ENCODE peak calls at places on chromosome 12, in nine cellular contexts. One of them, this sample, is unnamed.

GRCh38 chr12:19572920-19573558 is 133.7 kb downstream of the AEBP2 start:
- DNase-seq in stimulated activated CD4-positive, alpha-beta T cell treated with anti-CD3 and anti-CD28 coated beads, Interleukin-4, amount 100 ng/mL, for 1 hour: no peak
- DNase-seq in naive thymus-derived CD8-positive, alpha-beta T cell: peak
- DNase-seq in H7: peak
- DNase-seq in HCEC 1CT: peak
- DNase-seq in mammary epithelial cell: peak
- DNase-seq in GM04504: no peak
- DNase-seq in suprapubic skin: no peak
- DNase-seq in NCI-H2081: peak
- DNase-seq in this sample: no peak

GRCh38 chr12:51482808-51483532 is 58.3 kb downstream of the SLC4A8 start:
- DNase-seq in stimulated activated CD4-positive, alpha-beta T cell treated with anti-CD3 and anti-CD28 coated beads, Interleukin-4, amount 100 ng/mL, for 1 hour: peak
- DNase-seq in naive thymus-derived CD8-positive, alpha-beta T cell: peak
- DNase-seq in H7: no peak
- DNase-seq in HCEC 1CT: no peak
- DNase-seq in mammary epithelial cell: no peak
- DNase-seq in GM04504: no peak
- DNase-seq in suprapubic skin: no peak
- DNase-seq in NCI-H2081: no peak
- DNase-seq in this sample: no peak

GRCh38 chr12:115572440-115572839 is 705.1 kb downstream of the MED13L start:
- DNase-seq in stimulated activated CD4-positive, alpha-beta T cell treated with anti-CD3 and anti-CD28 coated beads, Interleukin-4, amount 100 ng/mL, for 1 hour: no peak
- DNase-seq in naive thymus-derived CD8-positive, alpha-beta T cell: no peak
- DNase-seq in H7: no peak
- DNase-seq in HCEC 1CT: no peak
- DNase-seq in mammary epithelial cell: peak
- DNase-seq in GM04504: no peak
- DNase-seq in suprapubic skin: no peak
- DNase-seq in NCI-H2081: no peak
- DNase-seq in this sample: no peak

GRCh38 chr12:93025145-93026103 is 96.3 kb upstream of the EEA1 start:
- DNase-seq in stimulated activated CD4-positive, alpha-beta T cell treated with anti-CD3 and anti-CD28 coated beads, Interleukin-4, amount 100 ng/mL, for 1 hour: no peak
- DNase-seq in naive thymus-derived CD8-positive, alpha-beta T cell: no peak
- DNase-seq in H7: peak
- DNase-seq in HCEC 1CT: peak
- DNase-seq in mammary epithelial cell: peak
- DNase-seq in GM04504: peak
- DNase-seq in suprapubic skin: no peak
- DNase-seq in NCI-H2081: peak
- DNase-seq in this sample: no peak

GRCh38 chr12:13948631-13949030 is 32.8 kb downstream of the GRIN2B start:
- DNase-seq in stimulated activated CD4-positive, alpha-beta T cell treated with anti-CD3 and anti-CD28 coated beads, Interleukin-4, amount 100 ng/mL, for 1 hour: no peak
- DNase-seq in naive thymus-derived CD8-positive, alpha-beta T cell: no peak
- DNase-seq in H7: no peak
- DNase-seq in HCEC 1CT: no peak
- DNase-seq in mammary epithelial cell: no peak
- DNase-seq in GM04504: no peak
- DNase-seq in suprapubic skin: no peak
- DNase-seq in NCI-H2081: no peak
- DNase-seq in this sample: no peak

GRCh38 chr12:46386877-46387629 is 14.5 kb upstream of the SLC38A2 start:
- DNase-seq in stimulated activated CD4-positive, alpha-beta T cell treated with anti-CD3 and anti-CD28 coated beads, Interleukin-4, amount 100 ng/mL, for 1 hour: no peak
- DNase-seq in naive thymus-derived CD8-positive, alpha-beta T cell: no peak
- DNase-seq in H7: peak
- DNase-seq in HCEC 1CT: peak
- DNase-seq in mammary epithelial cell: no peak
- DNase-seq in GM04504: no peak
- DNase-seq in suprapubic skin: peak
- DNase-seq in NCI-H2081: no peak
- DNase-seq in this sample: no peak

GRCh38 chr12:109304485-109304884 is 4.6 kb downstream of the FOXN4 start:
- DNase-seq in stimulated activated CD4-positive, alpha-beta T cell treated with anti-CD3 and anti-CD28 coated beads, Interleukin-4, amount 100 ng/mL, for 1 hour: no peak
- DNase-seq in naive thymus-derived CD8-positive, alpha-beta T cell: no peak
- DNase-seq in H7: peak
- DNase-seq in HCEC 1CT: no peak
- DNase-seq in mammary epithelial cell: no peak
- DNase-seq in GM04504: no peak
- DNase-seq in suprapubic skin: no peak
- DNase-seq in NCI-H2081: no peak
- DNase-seq in this sample: no peak

GRCh38 chr12:49565956-49566265 is 2.0 kb downstream of the MCRS1 start:
- DNase-seq in stimulated activated CD4-positive, alpha-beta T cell treated with anti-CD3 and anti-CD28 coated beads, Interleukin-4, amount 100 ng/mL, for 1 hour: no peak
- DNase-seq in naive thymus-derived CD8-positive, alpha-beta T cell: no peak
- DNase-seq in H7: no peak
- DNase-seq in HCEC 1CT: no peak
- DNase-seq in mammary epithelial cell: no peak
- DNase-seq in GM04504: no peak
- DNase-seq in suprapubic skin: no peak
- DNase-seq in NCI-H2081: no peak
- DNase-seq in this sample: no peak

GRCh38 chr12:49345048-49345839 is 1.4 kb upstream of the DNAJC22 start:
- DNase-seq in stimulated activated CD4-positive, alpha-beta T cell treated with anti-CD3 and anti-CD28 coated beads, Interleukin-4, amount 100 ng/mL, for 1 hour: peak
- DNase-seq in naive thymus-derived CD8-positive, alpha-beta T cell: no peak
- DNase-seq in H7: peak
- DNase-seq in HCEC 1CT: no peak
- DNase-seq in mammary epithelial cell: no peak
- DNase-seq in GM04504: no peak
- DNase-seq in suprapubic skin: no peak
- DNase-seq in NCI-H2081: peak
- DNase-seq in this sample: no peak

GRCh38 chr12:622420-622819 is 40.8 kb downstream of the NINJ2 start:
- DNase-seq in stimulated activated CD4-positive, alpha-beta T cell treated with anti-CD3 and anti-CD28 coated beads, Interleukin-4, amount 100 ng/mL, for 1 hour: no peak
- DNase-seq in naive thymus-derived CD8-positive, alpha-beta T cell: no peak
- DNase-seq in H7: no peak
- DNase-seq in HCEC 1CT: no peak
- DNase-seq in mammary epithelial cell: no peak
- DNase-seq in GM04504: no peak
- DNase-seq in suprapubic skin: no peak
- DNase-seq in NCI-H2081: no peak
- DNase-seq in this sample: no peak

GRCh38 chr12:11687538-11687937 is 38.1 kb downstream of the ETV6 start:
- DNase-seq in stimulated activated CD4-positive, alpha-beta T cell treated with anti-CD3 and anti-CD28 coated beads, Interleukin-4, amount 100 ng/mL, for 1 hour: no peak
- DNase-seq in naive thymus-derived CD8-positive, alpha-beta T cell: no peak
- DNase-seq in H7: no peak
- DNase-seq in HCEC 1CT: no peak
- DNase-seq in mammary epithelial cell: no peak
- DNase-seq in GM04504: no peak
- DNase-seq in suprapubic skin: no peak
- DNase-seq in NCI-H2081: no peak
- DNase-seq in this sample: no peak

GRCh38 chr12:124379938-124380754 is 85.3 kb downstream of the RFLNA start:
- DNase-seq in stimulated activated CD4-positive, alpha-beta T cell treated with anti-CD3 and anti-CD28 coated beads, Interleukin-4, amount 100 ng/mL, for 1 hour: no peak
- DNase-seq in naive thymus-derived CD8-positive, alpha-beta T cell: no peak
- DNase-seq in H7: peak
- DNase-seq in HCEC 1CT: peak
- DNase-seq in mammary epithelial cell: peak
- DNase-seq in GM04504: no peak
- DNase-seq in suprapubic skin: no peak
- DNase-seq in NCI-H2081: no peak
- DNase-seq in this sample: no peak

GRCh38 chr12:76694369-76694768 is 69.5 kb upstream of the ZDHHC17 start:
- DNase-seq in stimulated activated CD4-positive, alpha-beta T cell treated with anti-CD3 and anti-CD28 coated beads, Interleukin-4, amount 100 ng/mL, for 1 hour: no peak
- DNase-seq in naive thymus-derived CD8-positive, alpha-beta T cell: no peak
- DNase-seq in H7: no peak
- DNase-seq in HCEC 1CT: no peak
- DNase-seq in mammary epithelial cell: no peak
- DNase-seq in GM04504: no peak
- DNase-seq in suprapubic skin: no peak
- DNase-seq in NCI-H2081: no peak
- DNase-seq in this sample: no peak

GRCh38 chr12:75634244-75635222 is 123.1 kb upstream of the KRR1 start:
- DNase-seq in stimulated activated CD4-positive, alpha-beta T cell treated with anti-CD3 and anti-CD28 coated beads, Interleukin-4, amount 100 ng/mL, for 1 hour: no peak
- DNase-seq in naive thymus-derived CD8-positive, alpha-beta T cell: no peak
- DNase-seq in H7: no peak
- DNase-seq in HCEC 1CT: no peak
- DNase-seq in mammary epithelial cell: no peak
- DNase-seq in GM04504: no peak
- DNase-seq in suprapubic skin: no peak
- DNase-seq in NCI-H2081: no peak
- DNase-seq in this sample: no peak

GRCh38 chr12:123614531-123614930 is 12.6 kb downstream of the DDX55 start:
- DNase-seq in stimulated activated CD4-positive, alpha-beta T cell treated with anti-CD3 and anti-CD28 coated beads, Interleukin-4, amount 100 ng/mL, for 1 hour: no peak
- DNase-seq in naive thymus-derived CD8-positive, alpha-beta T cell: no peak
- DNase-seq in H7: no peak
- DNase-seq in HCEC 1CT: peak
- DNase-seq in mammary epithelial cell: peak
- DNase-seq in GM04504: peak
- DNase-seq in suprapubic skin: peak
- DNase-seq in NCI-H2081: no peak
- DNase-seq in this sample: no peak

GRCh38 chr12:54988402-54989054 is 4.0 kb upstream of the TESPA1 start:
- DNase-seq in stimulated activated CD4-positive, alpha-beta T cell treated with anti-CD3 and anti-CD28 coated beads, Interleukin-4, amount 100 ng/mL, for 1 hour: no peak
- DNase-seq in naive thymus-derived CD8-positive, alpha-beta T cell: no peak
- DNase-seq in H7: no peak
- DNase-seq in HCEC 1CT: peak
- DNase-seq in mammary epithelial cell: no peak
- DNase-seq in GM04504: no peak
- DNase-seq in suprapubic skin: peak
- DNase-seq in NCI-H2081: peak
- DNase-seq in this sample: no peak

GRCh38 chr12:65602579-65603295 is 221.5 kb upstream of the HMGA2 start:
- DNase-seq in stimulated activated CD4-positive, alpha-beta T cell treated with anti-CD3 and anti-CD28 coated beads, Interleukin-4, amount 100 ng/mL, for 1 hour: peak
- DNase-seq in naive thymus-derived CD8-positive, alpha-beta T cell: no peak
- DNase-seq in H7: peak
- DNase-seq in HCEC 1CT: peak
- DNase-seq in mammary epithelial cell: peak
- DNase-seq in GM04504: peak
- DNase-seq in suprapubic skin: peak
- DNase-seq in NCI-H2081: peak
- DNase-seq in this sample: no peak

GRCh38 chr12:26374934-26375333 is 179.6 kb downstream of the SSPN start:
- DNase-seq in stimulated activated CD4-positive, alpha-beta T cell treated with anti-CD3 and anti-CD28 coated beads, Interleukin-4, amount 100 ng/mL, for 1 hour: no peak
- DNase-seq in naive thymus-derived CD8-positive, alpha-beta T cell: no peak
- DNase-seq in H7: no peak
- DNase-seq in HCEC 1CT: no peak
- DNase-seq in mammary epithelial cell: peak
- DNase-seq in GM04504: no peak
- DNase-seq in suprapubic skin: no peak
- DNase-seq in NCI-H2081: no peak
- DNase-seq in this sample: no peak

GRCh38 chr12:58419182-58419760 is 477.9 kb downstream of the ATP23 start:
- DNase-seq in stimulated activated CD4-positive, alpha-beta T cell treated with anti-CD3 and anti-CD28 coated beads, Interleukin-4, amount 100 ng/mL, for 1 hour: no peak
- DNase-seq in naive thymus-derived CD8-positive, alpha-beta T cell: no peak
- DNase-seq in H7: no peak
- DNase-seq in HCEC 1CT: no peak
- DNase-seq in mammary epithelial cell: no peak
- DNase-seq in GM04504: no peak
- DNase-seq in suprapubic skin: no peak
- DNase-seq in NCI-H2081: peak
- DNase-seq in this sample: no peak

GRCh38 chr12:18120899-18121298 is 30.9 kb upstream of the RERGL start:
- DNase-seq in stimulated activated CD4-positive, alpha-beta T cell treated with anti-CD3 and anti-CD28 coated beads, Interleukin-4, amount 100 ng/mL, for 1 hour: no peak
- DNase-seq in naive thymus-derived CD8-positive, alpha-beta T cell: no peak
- DNase-seq in H7: no peak
- DNase-seq in HCEC 1CT: no peak
- DNase-seq in mammary epithelial cell: no peak
- DNase-seq in GM04504: no peak
- DNase-seq in suprapubic skin: no peak
- DNase-seq in NCI-H2081: no peak
- DNase-seq in this sample: no peak

GRCh38 chr12:83181074-83181473 is 494.4 kb downstream of the TMTC2 start:
- DNase-seq in stimulated activated CD4-positive, alpha-beta T cell treated with anti-CD3 and anti-CD28 coated beads, Interleukin-4, amount 100 ng/mL, for 1 hour: no peak
- DNase-seq in naive thymus-derived CD8-positive, alpha-beta T cell: no peak
- DNase-seq in H7: no peak
- DNase-seq in HCEC 1CT: no peak
- DNase-seq in mammary epithelial cell: no peak
- DNase-seq in GM04504: no peak
- DNase-seq in suprapubic skin: no peak
- DNase-seq in NCI-H2081: no peak
- DNase-seq in this sample: no peak

GRCh38 chr12:114430306-114430705 is 24.4 kb upstream of the TBX5 start:
- DNase-seq in stimulated activated CD4-positive, alpha-beta T cell treated with anti-CD3 and anti-CD28 coated beads, Interleukin-4, amount 100 ng/mL, for 1 hour: no peak
- DNase-seq in naive thymus-derived CD8-positive, alpha-beta T cell: no peak
- DNase-seq in H7: no peak
- DNase-seq in HCEC 1CT: no peak
- DNase-seq in mammary epithelial cell: no peak
- DNase-seq in GM04504: peak
- DNase-seq in suprapubic skin: no peak
- DNase-seq in NCI-H2081: no peak
- DNase-seq in this sample: no peak

GRCh38 chr12:132527883-132528264 is 37.9 kb downstream of the FBRSL1 start:
- DNase-seq in stimulated activated CD4-positive, alpha-beta T cell treated with anti-CD3 and anti-CD28 coated beads, Interleukin-4, amount 100 ng/mL, for 1 hour: no peak
- DNase-seq in naive thymus-derived CD8-positive, alpha-beta T cell: no peak
- DNase-seq in H7: peak
- DNase-seq in HCEC 1CT: no peak
- DNase-seq in mammary epithelial cell: no peak
- DNase-seq in GM04504: no peak
- DNase-seq in suprapubic skin: no peak
- DNase-seq in NCI-H2081: no peak
- DNase-seq in this sample: no peak

GRCh38 chr12:4794503-4794902 is 74.3 kb downstream of the GALNT8 start:
- DNase-seq in stimulated activated CD4-positive, alpha-beta T cell treated with anti-CD3 and anti-CD28 coated beads, Interleukin-4, amount 100 ng/mL, for 1 hour: no peak
- DNase-seq in naive thymus-derived CD8-positive, alpha-beta T cell: no peak
- DNase-seq in H7: no peak
- DNase-seq in HCEC 1CT: no peak
- DNase-seq in mammary epithelial cell: no peak
- DNase-seq in GM04504: no peak
- DNase-seq in suprapubic skin: no peak
- DNase-seq in NCI-H2081: no peak
- DNase-seq in this sample: no peak

GRCh38 chr12:42102720-42103119 is 42.0 kb downstream of the GXYLT1 start:
- DNase-seq in stimulated activated CD4-positive, alpha-beta T cell treated with anti-CD3 and anti-CD28 coated beads, Interleukin-4, amount 100 ng/mL, for 1 hour: no peak
- DNase-seq in naive thymus-derived CD8-positive, alpha-beta T cell: no peak
- DNase-seq in H7: no peak
- DNase-seq in HCEC 1CT: no peak
- DNase-seq in mammary epithelial cell: no peak
- DNase-seq in GM04504: no peak
- DNase-seq in suprapubic skin: no peak
- DNase-seq in NCI-H2081: no peak
- DNase-seq in this sample: no peak

GRCh38 chr12:54220092-54220557 is 31.3 kb upstream of the SMUG1 start:
- DNase-seq in stimulated activated CD4-positive, alpha-beta T cell treated with anti-CD3 and anti-CD28 coated beads, Interleukin-4, amount 100 ng/mL, for 1 hour: peak
- DNase-seq in naive thymus-derived CD8-positive, alpha-beta T cell: peak
- DNase-seq in H7: peak
- DNase-seq in HCEC 1CT: peak
- DNase-seq in mammary epithelial cell: peak
- DNase-seq in GM04504: peak
- DNase-seq in suprapubic skin: no peak
- DNase-seq in NCI-H2081: peak
- DNase-seq in this sample: peak

GRCh38 chr12:22625671-22626251 is 790 bp downstream of the ETNK1 start:
- DNase-seq in stimulated activated CD4-positive, alpha-beta T cell treated with anti-CD3 and anti-CD28 coated beads, Interleukin-4, amount 100 ng/mL, for 1 hour: peak
- DNase-seq in naive thymus-derived CD8-positive, alpha-beta T cell: peak
- DNase-seq in H7: peak
- DNase-seq in HCEC 1CT: peak
- DNase-seq in mammary epithelial cell: peak
- DNase-seq in GM04504: no peak
- DNase-seq in suprapubic skin: no peak
- DNase-seq in NCI-H2081: peak
- DNase-seq in this sample: peak

GRCh38 chr12:124786065-124786964 is 77.3 kb downstream of the SCARB1 start:
- DNase-seq in stimulated activated CD4-positive, alpha-beta T cell treated with anti-CD3 and anti-CD28 coated beads, Interleukin-4, amount 100 ng/mL, for 1 hour: no peak
- DNase-seq in naive thymus-derived CD8-positive, alpha-beta T cell: no peak
- DNase-seq in H7: peak
- DNase-seq in HCEC 1CT: peak
- DNase-seq in mammary epithelial cell: peak
- DNase-seq in GM04504: no peak
- DNase-seq in suprapubic skin: no peak
- DNase-seq in NCI-H2081: peak
- DNase-seq in this sample: no peak

GRCh38 chr12:20508362-20508761 is 140.0 kb downstream of the PDE3A start:
- DNase-seq in stimulated activated CD4-positive, alpha-beta T cell treated with anti-CD3 and anti-CD28 coated beads, Interleukin-4, amount 100 ng/mL, for 1 hour: no peak
- DNase-seq in naive thymus-derived CD8-positive, alpha-beta T cell: no peak
- DNase-seq in H7: no peak
- DNase-seq in HCEC 1CT: peak
- DNase-seq in mammary epithelial cell: no peak
- DNase-seq in GM04504: no peak
- DNase-seq in suprapubic skin: no peak
- DNase-seq in NCI-H2081: no peak
- DNase-seq in this sample: no peak

GRCh38 chr12:67483871-67484554 is 164.5 kb upstream of the DYRK2 start:
- DNase-seq in stimulated activated CD4-positive, alpha-beta T cell treated with anti-CD3 and anti-CD28 coated beads, Interleukin-4, amount 100 ng/mL, for 1 hour: no peak
- DNase-seq in naive thymus-derived CD8-positive, alpha-beta T cell: no peak
- DNase-seq in H7: no peak
- DNase-seq in HCEC 1CT: no peak
- DNase-seq in mammary epithelial cell: peak
- DNase-seq in GM04504: no peak
- DNase-seq in suprapubic skin: no peak
- DNase-seq in NCI-H2081: no peak
- DNase-seq in this sample: no peak

GRCh38 chr12:132506730-132507538 is 17.0 kb downstream of the FBRSL1 start:
- DNase-seq in stimulated activated CD4-positive, alpha-beta T cell treated with anti-CD3 and anti-CD28 coated beads, Interleukin-4, amount 100 ng/mL, for 1 hour: peak
- DNase-seq in naive thymus-derived CD8-positive, alpha-beta T cell: peak
- DNase-seq in H7: peak
- DNase-seq in HCEC 1CT: peak
- DNase-seq in mammary epithelial cell: no peak
- DNase-seq in GM04504: peak
- DNase-seq in suprapubic skin: peak
- DNase-seq in NCI-H2081: no peak
- DNase-seq in this sample: peak